ENCODE peak calls at places on chromosomes 1 and 21, in six cellular contexts. D is stimulated activated CD4-positive, alpha-beta T cell treated with anti-CD3 and anti-CD28 coated beads, Interleukin-1b, Interleukin-23, amount 100 ng/mL, for 1 hour; O is stimulated activated CD8-positive, alpha-beta memory T cell treated with anti-CD3 and anti-CD28 coated beads, Interleukin-15, amount 100 ng/mL, for 4 hours; L is activated naive CD4-positive, alpha-beta T cell treated with Interleukin-2 at 50 U/mL for 16 hours; Q is posterior vena cava; C is astrocyte. E is an unnamed sample.

GRCh38 chr1:46749921-46750404 is 31.0 kb upstream of the EFCAB14 start:
- DNase-seq in D (no peak), O (no peak), L (no peak), Q (no peak), C (no peak), E (no peak)

GRCh38 chr1:228407118-228408040 is 744 bp upstream of the TRIM11 start:
- DNase-seq in D (no peak), O (no peak), L (no peak), Q (no peak), C (no peak), E (no peak)

GRCh38 chr1:36208978-36209708 is 15.1 kb upstream of the THRAP3 start:
- DNase-seq in D (no peak), O (no peak), L (no peak), Q (no peak), C (no peak), E (peak)

GRCh38 chr1:230501242-230501641 is 75.1 kb upstream of the PGBD5 start:
- DNase-seq in D (no peak), O (no peak), L (no peak), Q (no peak), C (no peak), E (no peak)

GRCh38 chr21:34544032-34544496 is 32.1 kb upstream of the KCNE1 start:
- DNase-seq in D (peak), O (peak), L (peak), Q (no peak), C (peak), E (peak)

GRCh38 chr1:36520771-36521420 is 38.2 kb upstream of the CSF3R start:
- DNase-seq in D (no peak), O (no peak), L (no peak), Q (peak), C (no peak), E (no peak)

GRCh38 chr1:12166834-12167492 is at the start of gene TNFRSF1B:
- DNase-seq in D (peak), O (no peak), L (peak), Q (peak), C (no peak), E (peak)

GRCh38 chr1:192442736-192443135 is 125.9 kb downstream of the RGS21 start:
- DNase-seq in D (no peak), O (no peak), L (no peak), Q (no peak), C (no peak), E (no peak)

GRCh38 chr1:228378453-228379164 is 28.0 kb downstream of the TRIM11 start:
- DNase-seq in D (peak), O (no peak), L (peak), Q (peak), C (peak), E (peak)

GRCh38 chr1:9691108-9691445 is 39.5 kb downstream of the PIK3CD start:
- DNase-seq in D (no peak), O (no peak), L (no peak), Q (no peak), C (peak), E (no peak)

GRCh38 chr21:43371786-43372185 is 55.1 kb downstream of the SIK1 start:
- DNase-seq in D (no peak), O (no peak), L (no peak), Q (no peak), C (no peak), E (no peak)

GRCh38 chr1:195200772-195201171 is 1407.5 kb downstream of the KCNT2 start:
- DNase-seq in D (no peak), O (no peak), L (no peak), Q (no peak), C (no peak), E (no peak)

GRCh38 chr1:157098519-157098918 is 1.1 kb downstream of the ETV3L start:
- DNase-seq in D (no peak), O (no peak), L (no peak), Q (peak), C (no peak), E (no peak)

GRCh38 chr1:110421159-110421777 is 13.8 kb upstream of the LAMTOR5 start:
- DNase-seq in D (no peak), O (peak), L (peak), Q (no peak), C (peak), E (peak)

GRCh38 chr1:89125571-89126233 is at the start of gene GBP2:
- DNase-seq in D (no peak), O (no peak), L (peak), Q (peak), C (peak), E (peak)

GRCh38 chr21:15732996-15733329 is 3.2 kb downstream of the USP25 start:
- DNase-seq in D (no peak), O (no peak), L (no peak), Q (no peak), C (no peak), E (no peak)

GRCh38 chr1:20278692-20279130 is 12.0 kb upstream of the VWA5B1 start:
- DNase-seq in D (no peak), O (no peak), L (no peak), Q (no peak), C (peak), E (peak)

GRCh38 chr1:189431437-189431836 is 1046.2 kb downstream of the BRINP3 start:
- DNase-seq in D (no peak), O (no peak), L (no peak), Q (no peak), C (peak), E (peak)

GRCh38 chr21:17742181-17742580 is 77.0 kb downstream of the C21orf91 start:
- DNase-seq in D (no peak), O (no peak), L (no peak), Q (no peak), C (no peak), E (no peak)

GRCh38 chr1:221562542-221563475 is 179.1 kb downstream of the DUSP10 start:
- DNase-seq in D (no peak), O (no peak), L (no peak), Q (no peak), C (no peak), E (no peak)

GRCh38 chr1:180040034-180040433 is 85.4 kb downstream of the CEP350 start:
- DNase-seq in D (no peak), O (no peak), L (no peak), Q (no peak), C (peak), E (peak)

GRCh38 chr1:175225805-175226129 is 33.2 kb upstream of the KIAA0040 start:
- DNase-seq in D (no peak), O (no peak), L (no peak), Q (no peak), C (no peak), E (no peak)

GRCh38 chr1:39673215-39673614 is 1.3 kb upstream of the NT5C1A start:
- DNase-seq in D (no peak), O (no peak), L (no peak), Q (no peak), C (no peak), E (no peak)

GRCh38 chr21:43645987-43646386 is 13.3 kb downstream of the HSF2BP start:
- DNase-seq in D (no peak), O (no peak), L (no peak), Q (no peak), C (no peak), E (no peak)

GRCh38 chr1:232226197-232226681 is 403.7 kb downstream of the SIPA1L2 start:
- DNase-seq in D (no peak), O (no peak), L (peak), Q (no peak), C (peak), E (peak)

GRCh38 chr1:39369568-39369967 is 121.9 kb upstream of the BMP8A start:
- DNase-seq in D (no peak), O (no peak), L (no peak), Q (no peak), C (no peak), E (no peak)

GRCh38 chr1:160374701-160375443 is 8.0 kb downstream of the NHLH1 start:
- DNase-seq in D (no peak), O (no peak), L (no peak), Q (no peak), C (no peak), E (peak)

GRCh38 chr1:3481836-3482589 is 27.5 kb downstream of the ARHGEF16 start:
- DNase-seq in D (no peak), O (no peak), L (no peak), Q (no peak), C (no peak), E (no peak)

GRCh38 chr1:110185181-110185580 is 24.9 kb upstream of the KCNC4 start:
- DNase-seq in D (no peak), O (no peak), L (no peak), Q (peak), C (no peak), E (no peak)

GRCh38 chr1:211541715-211542477 is 37.1 kb downstream of the SLC30A1 start:
- DNase-seq in D (no peak), O (no peak), L (no peak), Q (no peak), C (peak), E (no peak)

GRCh38 chr1:33618636-33619035 is 146.2 kb downstream of the ZSCAN20 start:
- DNase-seq in D (no peak), O (no peak), L (no peak), Q (no peak), C (no peak), E (no peak)

GRCh38 chr1:40014812-40015594 is 25.5 kb upstream of the CAP1 start:
- DNase-seq in D (no peak), O (no peak), L (no peak), Q (no peak), C (peak), E (no peak)

GRCh38 chr1:224340711-224341384 is 10.9 kb upstream of the NVL start:
- DNase-seq in D (no peak), O (no peak), L (peak), Q (peak), C (no peak), E (peak)

GRCh38 chr21:41961282-41961701 is 7.5 kb upstream of the C2CD2 start:
- DNase-seq in D (no peak), O (no peak), L (no peak), Q (peak), C (peak), E (no peak)

GRCh38 chr1:78095618-78096416 is 50.1 kb downstream of the GIPC2 start:
- DNase-seq in D (no peak), O (no peak), L (no peak), Q (no peak), C (peak), E (no peak)

GRCh38 chr1:56577859-56578663 is 1.3 kb downstream of the PLPP3 start:
- DNase-seq in D (no peak), O (no peak), L (no peak), Q (peak), C (peak), E (peak)

E was measured in NB4.